ENCODE peak calls at places on chromosomes 1 and 21, in five cellular contexts. F, Z, S, J and R are unnamed samples.

GRCh38 chr1:171995573-171995972 is 154.3 kb downstream of the DNM3 start:
- DNase-seq in F (no peak), J (no peak), S (no peak), Z (no peak), R (no peak)

GRCh38 chr1:67683736-67684525 is 1.1 kb upstream of the GADD45A start:
- DNase-seq in Z (peak; percentile 86), S (no peak), J (no peak), F (no peak), R (no peak)

GRCh38 chr1:171841931-171842723 is 829 bp downstream of the DNM3 start:
- DNase-seq in F (peak; percentile 21), J (no peak), Z (no peak), S (no peak), R (no peak)

GRCh38 chr1:219465247-219466093 is 147.4 kb downstream of the ZC3H11B start:
- DNase-seq in J (no peak), F (no peak), S (no peak), Z (no peak), R (no peak)

GRCh38 chr1:110203021-110203661 is 7.0 kb upstream of the KCNC4 start:
- DNase-seq in F (peak; percentile 77), Z (peak; percentile 39), J (no peak), S (peak; percentile 71), R (peak; percentile 50)

GRCh38 chr1:198156745-198157240 is at the start of gene NEK7:
- DNase-seq in Z (peak; percentile 69), F (peak; percentile 95), J (no peak), S (peak; percentile 70), R (peak; percentile 71)

GRCh38 chr1:215119719-215120118 is 37.2 kb downstream of the KCNK2 start:
- DNase-seq in S (no peak), J (no peak), F (no peak), Z (no peak), R (no peak)

GRCh38 chr1:10431065-10431730 is 965 bp downstream of the CENPS start:
- DNase-seq in F (peak; percentile 32), S (peak; percentile 21), J (no peak), Z (peak; percentile 8), R (no peak)

GRCh38 chr1:214573386-214574358 is 22.3 kb upstream of the PTPN14 start:
- DNase-seq in S (no peak), J (no peak), Z (peak; percentile 46), F (no peak), R (no peak)

GRCh38 chr1:115291731-115292130 is 46.3 kb downstream of the NGF start:
- DNase-seq in J (no peak), S (no peak), Z (peak; percentile 77), F (no peak), R (no peak)

GRCh38 chr1:98331232-98331631 is 330.3 kb upstream of the SNX7 start:
- DNase-seq in Z (peak; percentile 56), J (no peak), S (no peak), F (no peak), R (no peak)

GRCh38 chr1:28258628-28259251 is 578 bp upstream of the SESN2 start:
- DNase-seq in Z (no peak), J (no peak), S (no peak), F (no peak), R (no peak)

GRCh38 chr1:39632491-39633417 is 6.7 kb downstream of the HEYL start:
- DNase-seq in S (peak; percentile 97), F (peak; percentile 63), Z (no peak), J (no peak), R (no peak)

GRCh38 chr21:18170829-18171228 is 73.8 kb upstream of the CHODL start:
- DNase-seq in J (no peak), F (no peak), Z (no peak), S (no peak), R (no peak)

GRCh38 chr1:243179714-243180113 is 75.4 kb downstream of the CEP170 start:
- DNase-seq in Z (no peak), S (no peak), F (no peak), J (no peak), R (no peak)

GRCh38 chr1:25727819-25728286 is 72.1 kb upstream of the SELENON start:
- DNase-seq in Z (peak; percentile 5), F (peak; percentile 84), S (peak; percentile 26), J (no peak), R (peak; percentile 23)

GRCh38 chr1:169003864-169004516 is 102.5 kb upstream of the ATP1B1 start:
- DNase-seq in Z (no peak), S (no peak), F (peak; percentile 32), J (no peak), R (no peak)

GRCh38 chr1:203607169-203607873 is 19.3 kb upstream of the ATP2B4 start:
- DNase-seq in S (no peak), J (peak; percentile 75), F (peak; percentile 55), Z (peak; percentile 96), R (no peak)

GRCh38 chr1:178486100-178487069 is 10.4 kb downstream of the CLEC20A start:
- DNase-seq in J (no peak), Z (no peak), S (no peak), F (no peak), R (no peak)

GRCh38 chr1:229029644-229030235 is 241.2 kb upstream of the RAB4A start:
- DNase-seq in Z (no peak), F (no peak), J (no peak), S (no peak), R (no peak)

GRCh38 chr21:44024257-44024656 is 12.1 kb downstream of the TRAPPC10 start:
- DNase-seq in S (no peak), F (no peak), J (no peak), Z (no peak), R (no peak)

GRCh38 chr1:231576804-231577718 is 48.6 kb downstream of the TSNAX start:
- DNase-seq in S (no peak), Z (no peak), J (no peak), F (no peak), R (peak; percentile 80)

GRCh38 chr1:188027613-188028012 is 1198.9 kb downstream of the PLA2G4A start:
- DNase-seq in Z (peak; percentile 76), J (peak; percentile 40), S (no peak), F (peak; percentile 24), R (no peak)

GRCh38 chr1:10082785-10083479 is 50.2 kb downstream of the UBE4B start:
- DNase-seq in Z (no peak), J (peak; percentile 14), F (no peak), S (no peak), R (no peak)

GRCh38 chr21:26177187-26177586 is 6.6 kb upstream of the APP start:
- DNase-seq in S (peak; percentile 31), Z (no peak), F (no peak), J (no peak), R (no peak)

GRCh38 chr1:224203243-224204016 is 20.4 kb downstream of the DEGS1 start:
- DNase-seq in J (no peak), S (no peak), Z (peak; percentile 99), F (no peak), R (no peak)

GRCh38 chr1:55426619-55427018 is 211.5 kb upstream of the USP24 start:
- DNase-seq in Z (no peak), F (peak; percentile 32), J (no peak), S (no peak), R (no peak)

GRCh38 chr1:5734414-5734813 is 257.8 kb downstream of the NPHP4 start:
- DNase-seq in F (no peak), J (no peak), S (no peak), Z (no peak), R (no peak)

GRCh38 chr1:44101356-44101755 is 17.3 kb upstream of the KLF17 start:
- DNase-seq in J (no peak), F (no peak), S (no peak), Z (no peak), R (no peak)

GRCh38 chr1:117541003-117541402 is 64.8 kb upstream of the TENT5C start:
- DNase-seq in Z (no peak), J (no peak), F (peak; percentile 29), S (no peak), R (no peak)

GRCh38 chr21:46553993-46554392 is 50.9 kb downstream of the S100B start:
- DNase-seq in Z (no peak), S (no peak), J (no peak), F (no peak), R (no peak)

GRCh38 chr1:244219802-244220201 is 168.7 kb downstream of the ZBTB18 start:
- DNase-seq in F (no peak), Z (no peak), S (no peak), J (no peak), R (no peak)

GRCh38 chr1:205343431-205344009 is 13.2 kb downstream of the KLHDC8A start:
- DNase-seq in S (no peak), Z (no peak), F (peak; percentile 65), J (no peak), R (no peak)

GRCh38 chr1:13623021-13623637 is 39.5 kb downstream of the PDPN start:
- DNase-seq in F (no peak), J (no peak), S (no peak), Z (no peak), R (no peak)

GRCh38 chr21:21668198-21668597 is 670.0 kb downstream of the NCAM2 start:
- DNase-seq in S (no peak), Z (no peak), J (no peak), F (no peak), R (no peak)

GRCh38 chr1:9835758-9836631 is 12.2 kb upstream of the CLSTN1 start:
- DNase-seq in S (peak; percentile 12), F (peak; percentile 57), J (no peak), Z (peak; percentile 31), R (peak; percentile 42)

GRCh38 chr1:8396083-8396911 is 78.4 kb downstream of the SLC45A1 start:
- DNase-seq in S (no peak), Z (peak; percentile 72), J (no peak), F (no peak), R (no peak)

GRCh38 chr1:204417231-204417997 is 5.8 kb upstream of the PPP1R15B start:
- DNase-seq in S (no peak), F (peak; percentile 91), J (peak; percentile 99), Z (peak; percentile 100), R (peak; percentile 74)

GRCh38 chr1:100528861-100529260 is 9.1 kb upstream of the GPR88 start:
- DNase-seq in S (no peak), Z (no peak), J (peak; percentile 29), F (no peak), R (no peak)